ENCODE peak calls at places on chromosomes 6 and 20, in four cellular contexts. R, C, M and K are unnamed samples.

GRCh38 chr6:168124161-168124560 is 45.1 kb upstream of the FRMD1 start:
- DNase-seq in M (no peak), C (no peak), R (no peak), K (no peak)

GRCh38 chr6:149897015-149897697 is 757 bp downstream of the RAET1E start:
- DNase-seq in M (no peak), C (peak), R (peak), K (no peak)

GRCh38 chr6:142568857-142569597 is 267.2 kb downstream of the ADGRG6 start:
- DNase-seq in M (no peak), C (peak), R (no peak), K (no peak)

GRCh38 chr6:131116321-131116720 is 18.9 kb upstream of the AKAP7 start:
- DNase-seq in C (no peak), M (no peak), R (no peak), K (no peak)

GRCh38 chr20:44693625-44694024 is 21.5 kb upstream of the CCN5 start:
- DNase-seq in M (no peak), C (no peak), R (no peak), K (no peak)

GRCh38 chr6:54737247-54737646 is 109.3 kb upstream of the FAM83B start:
- DNase-seq in M (no peak), R (no peak), C (peak), K (peak)

GRCh38 chr20:44579313-44580090 is 2.9 kb upstream of the PKIG start:
- DNase-seq in C (peak), R (no peak), M (no peak), K (peak)

GRCh38 chr6:15927531-15928230 is 201.2 kb upstream of the MYLIP start:
- DNase-seq in C (no peak), M (no peak), R (no peak), K (no peak)

GRCh38 chr6:53426544-53427270 is 78.0 kb upstream of the ELOVL5 start:
- DNase-seq in M (no peak), C (no peak), R (no peak), K (no peak)

GRCh38 chr20:21801193-21801592 is 95.7 kb downstream of the PAX1 start:
- DNase-seq in R (no peak), M (no peak), C (no peak), K (no peak)

GRCh38 chr6:116376149-116376548 is 5.4 kb downstream of the DSE start:
- DNase-seq in R (no peak), M (no peak), C (no peak), K (no peak)

GRCh38 chr6:119347466-119348307 is 1.9 kb downstream of the MAN1A1 start:
- DNase-seq in R (no peak), M (peak), C (peak), K (peak)

GRCh38 chr20:11432407-11432806 is 485.3 kb upstream of the BTBD3 start:
- DNase-seq in C (peak), R (no peak), M (no peak), K (no peak)

GRCh38 chr6:167748458-167749379 is 78.0 kb upstream of the AFDN start:
- DNase-seq in R (no peak), C (no peak), M (peak), K (no peak)

GRCh38 chr6:88945596-88945995 is 17.8 kb downstream of the RNGTT start:
- DNase-seq in M (no peak), R (no peak), C (no peak), K (no peak)

GRCh38 chr6:15839969-15840541 is 177.2 kb upstream of the DTNBP1 start:
- DNase-seq in R (no peak), C (no peak), M (no peak), K (no peak)

GRCh38 chr6:36374956-36375355 is 12.5 kb downstream of the ETV7 start:
- DNase-seq in C (no peak), M (no peak), R (no peak), K (no peak)

GRCh38 chr6:49550413-49551125 is at the start of gene C6orf141:
- DNase-seq in R (peak), M (peak), C (peak), K (no peak)

GRCh38 chr6:143536461-143536865 is 24.9 kb upstream of the FUCA2 start:
- DNase-seq in M (no peak), C (peak), R (no peak), K (peak)

GRCh38 chr6:13327691-13328075 is 654 bp downstream of the TBC1D7 start:
- DNase-seq in C (peak), R (no peak), M (no peak), K (peak)
- H2AFZ ChIP-seq in C (peak), R (peak), M (peak), K (peak)

GRCh38 chr6:73169633-73170032 is 55.7 kb downstream of the KHDC1L start:
- DNase-seq in R (no peak), C (no peak), M (no peak), K (no peak)
- TF ChIP-seq EZH2phosphoT487 in R (no peak), C (no peak), M (no peak), K (no peak)

DNA sequence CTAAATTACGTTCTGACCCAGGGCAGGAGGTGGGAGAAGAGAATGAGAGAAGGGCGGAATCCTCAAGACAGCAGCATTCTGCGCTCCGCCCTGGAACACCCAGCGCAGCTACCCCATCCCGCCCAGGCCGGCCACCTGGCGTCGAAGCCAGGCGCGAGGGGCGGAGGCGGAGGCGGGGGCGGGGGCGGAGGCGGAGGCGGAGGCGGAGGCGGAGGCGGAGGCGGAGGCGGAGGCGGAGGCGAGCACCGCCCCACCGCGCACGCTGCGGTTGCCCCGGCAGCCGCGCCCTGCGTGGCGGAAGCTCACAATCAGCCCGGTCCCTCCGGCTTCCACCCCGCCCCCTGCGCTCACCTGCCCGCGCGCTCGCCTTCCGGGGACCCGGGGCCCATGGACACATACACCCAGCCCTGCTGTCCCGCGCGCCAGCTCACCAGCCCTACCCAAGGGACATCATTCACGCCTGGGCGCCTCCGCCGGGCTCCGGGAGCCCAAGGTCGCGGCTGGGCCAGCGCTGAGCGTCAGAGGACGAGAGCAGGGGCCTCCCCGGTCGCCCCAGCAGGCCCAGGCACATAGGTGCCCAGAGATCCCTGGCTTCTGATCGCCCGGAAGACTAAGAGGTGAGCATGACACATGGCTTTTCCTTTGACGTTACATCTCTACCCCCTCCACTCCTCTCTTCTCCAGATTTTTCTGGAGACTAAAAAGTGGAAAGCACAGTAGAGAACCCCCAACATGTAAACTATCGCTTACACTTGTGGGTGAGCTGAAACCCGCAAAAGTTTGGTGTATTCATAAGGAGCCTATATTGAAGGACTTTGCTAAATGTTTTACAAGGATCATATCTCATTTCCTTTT is at the start of gene ANKEF1:
- DNase-seq in M (peak), C (peak), R (peak), K (peak)
- H2AFZ ChIP-seq in M (peak), C (peak), R (peak), K (peak)

DNA sequence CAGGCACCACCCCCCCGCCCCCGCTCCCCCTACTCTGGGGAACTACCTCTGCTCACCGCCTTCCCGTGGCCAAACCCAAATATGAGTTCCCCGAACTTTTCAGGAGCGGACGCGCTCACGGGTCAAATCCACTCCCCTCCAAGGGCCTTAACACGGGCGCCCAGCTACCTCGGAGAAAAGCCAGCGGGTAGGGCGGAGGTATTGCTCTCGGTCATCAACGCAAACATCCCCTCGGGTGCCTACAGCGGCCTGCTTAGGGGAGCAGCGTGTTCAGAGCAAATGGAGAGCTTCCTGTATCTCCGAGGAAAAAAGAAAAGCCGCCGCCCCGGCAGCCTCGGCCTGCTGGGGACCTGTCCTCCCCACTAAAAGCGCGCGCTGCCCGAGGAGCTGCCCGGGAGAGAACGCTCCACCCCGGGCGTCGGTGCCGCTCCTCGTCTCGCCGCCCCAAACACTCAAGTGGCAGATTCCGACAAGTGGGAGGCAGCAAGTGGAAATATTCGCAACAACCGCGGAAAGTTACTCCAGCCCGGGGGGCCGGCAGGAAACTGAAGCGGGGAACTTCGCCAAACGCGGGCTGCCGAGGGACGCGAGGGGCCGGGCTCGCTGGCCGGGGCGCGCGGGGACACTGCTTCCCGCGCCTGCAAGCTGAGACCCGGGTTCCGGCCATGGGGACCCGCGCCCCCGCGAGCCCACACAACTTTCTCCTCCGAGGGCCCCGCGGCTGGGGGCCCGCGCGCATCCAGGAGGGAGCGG is 669 bp downstream of the PTPRT start:
- DNase-seq in M (no peak), C (no peak), R (no peak), K (no peak)
- TF ChIP-seq EZH2phosphoT487 in M (peak), C (no peak), R (no peak), K (no peak)

GRCh38 chr6:32565511-32565910 is 24.1 kb downstream of the HLA-DRB1 start:
- DNase-seq in M (no peak), R (no peak), C (no peak), K (no peak)

GRCh38 chr6:32566957-32567356 is 22.7 kb downstream of the HLA-DRB1 start:
- DNase-seq in M (no peak), R (no peak), C (no peak), K (no peak)

GRCh38 chr6:32568561-32568960 is 21.1 kb downstream of the HLA-DRB1 start:
- DNase-seq in R (no peak), M (no peak), C (no peak), K (no peak)

GRCh38 chr6:32576261-32576660 is 13.4 kb downstream of the HLA-DRB1 start:
- DNase-seq in C (no peak), M (no peak), R (no peak), K (no peak)

GRCh38 chr6:32570363-32570905 is 19.2 kb downstream of the HLA-DRB1 start:
- DNase-seq in R (no peak), C (no peak), M (no peak), K (no peak)
- H2AFZ ChIP-seq in R (no peak), C (no peak), M (no peak), K (no peak)

DNA sequence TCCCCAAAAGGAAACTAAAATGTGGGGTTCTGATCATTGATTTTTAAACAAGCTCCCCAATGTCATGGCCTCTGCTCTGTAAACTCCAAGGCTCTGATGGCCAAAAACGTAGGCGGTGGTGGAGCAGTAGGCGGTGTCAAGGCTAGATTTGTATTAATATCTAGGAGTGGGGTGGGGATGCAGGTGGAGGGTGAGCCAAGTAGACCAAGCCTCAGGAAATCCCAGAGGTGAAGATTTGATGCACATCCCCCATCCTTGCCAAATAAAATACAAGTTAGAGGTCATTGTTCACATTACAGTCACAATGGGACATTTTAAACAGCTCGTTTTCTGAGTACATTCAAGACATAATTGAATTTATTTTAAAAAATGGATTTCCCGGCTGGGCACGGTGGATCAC is 30.9 kb upstream of the TBC1D7 start:
- DNase-seq in C (no peak), M (no peak), R (no peak), K (no peak)
- TF ChIP-seq EZH2phosphoT487 in C (no peak), M (no peak), R (no peak), K (no peak)

GRCh38 chr20:54103762-54104600 is 33.6 kb upstream of the BCAS1 start:
- DNase-seq in C (no peak), R (no peak), M (peak), K (no peak)
- H2AFZ ChIP-seq in C (no peak), R (peak), M (no peak), K (no peak)